ENCODE peak calls at places on chromosome 10, in eight cellular contexts. One of them, this sample, is unnamed. For H3K4me1, the result is how much of the 10 kb centered on the place peaks cover.

GRCh38 chr10:34814228-34815173 is 595 bp downstream of the PARD3 start:
- DNase-seq in gastrocnemius medialis: peak
- DNase-seq in right lobe of liver: peak
- DNase-seq in A549: peak
- DNase-seq in transverse colon: peak
- DNase-seq in cardiac muscle cell: peak
- DNase-seq in tibial nerve: no peak
- DNase-seq in ascending aorta: no peak
- DNase-seq in this sample: no peak

GRCh38 chr10:75281980-75282379 is 46.2 kb upstream of the COMTD1 start:
- DNase-seq in gastrocnemius medialis: no peak
- DNase-seq in right lobe of liver: no peak
- DNase-seq in A549: no peak
- DNase-seq in transverse colon: no peak
- DNase-seq in cardiac muscle cell: no peak
- DNase-seq in tibial nerve: no peak
- DNase-seq in ascending aorta: no peak
- DNase-seq in this sample: no peak

GRCh38 chr10:103787251-103787816 is 68.0 kb downstream of the SH3PXD2A start:
- DNase-seq in gastrocnemius medialis: no peak
- DNase-seq in right lobe of liver: no peak
- DNase-seq in A549: no peak
- DNase-seq in transverse colon: no peak
- DNase-seq in cardiac muscle cell: no peak
- DNase-seq in tibial nerve: no peak
- DNase-seq in ascending aorta: no peak
- DNase-seq in this sample: no peak

GRCh38 chr10:37467246-37467645 is 341.8 kb downstream of the ANKRD30A start:
- DNase-seq in gastrocnemius medialis: no peak
- DNase-seq in right lobe of liver: no peak
- DNase-seq in A549: no peak
- DNase-seq in transverse colon: no peak
- DNase-seq in cardiac muscle cell: no peak
- DNase-seq in tibial nerve: no peak
- DNase-seq in ascending aorta: no peak
- DNase-seq in this sample: no peak

GRCh38 chr10:122172311-122173008 is 98.6 kb upstream of the BTBD16 start:
- DNase-seq in gastrocnemius medialis: no peak
- DNase-seq in right lobe of liver: no peak
- DNase-seq in A549: no peak
- DNase-seq in transverse colon: no peak
- DNase-seq in cardiac muscle cell: peak
- DNase-seq in tibial nerve: no peak
- DNase-seq in ascending aorta: no peak
- DNase-seq in this sample: no peak

GRCh38 chr10:132388901-132389630 is 7.9 kb upstream of the PWWP2B start:
- DNase-seq in gastrocnemius medialis: peak
- DNase-seq in right lobe of liver: peak
- DNase-seq in A549: no peak
- DNase-seq in transverse colon: peak
- DNase-seq in cardiac muscle cell: no peak
- DNase-seq in tibial nerve: no peak
- DNase-seq in ascending aorta: peak
- DNase-seq in this sample: no peak

GRCh38 chr10:32299354-32299980 is 47.5 kb downstream of the EPC1 start:
- DNase-seq in gastrocnemius medialis: no peak
- DNase-seq in right lobe of liver: no peak
- DNase-seq in A549: no peak
- DNase-seq in transverse colon: no peak
- DNase-seq in cardiac muscle cell: no peak
- DNase-seq in tibial nerve: no peak
- DNase-seq in ascending aorta: no peak
- DNase-seq in this sample: no peak

GRCh38 chr10:101006593-101007098 is 7.0 kb downstream of the LZTS2 start:
- DNase-seq in gastrocnemius medialis: no peak
- DNase-seq in right lobe of liver: no peak
- DNase-seq in A549: no peak
- DNase-seq in transverse colon: no peak
- DNase-seq in cardiac muscle cell: no peak
- DNase-seq in tibial nerve: no peak
- DNase-seq in ascending aorta: no peak
- DNase-seq in this sample: no peak

GRCh38 chr10:84846646-84847045 is 518.3 kb downstream of the CCSER2 start:
- DNase-seq in gastrocnemius medialis: no peak
- DNase-seq in right lobe of liver: no peak
- DNase-seq in A549: no peak
- DNase-seq in transverse colon: no peak
- DNase-seq in cardiac muscle cell: no peak
- DNase-seq in tibial nerve: no peak
- DNase-seq in ascending aorta: no peak
- DNase-seq in this sample: no peak

GRCh38 chr10:19815478-19816419 is 483 bp upstream of the PLXDC2 start:
- DNase-seq in gastrocnemius medialis: peak
- DNase-seq in right lobe of liver: peak
- DNase-seq in A549: peak
- DNase-seq in transverse colon: peak
- DNase-seq in cardiac muscle cell: peak
- DNase-seq in tibial nerve: peak
- DNase-seq in ascending aorta: peak
- DNase-seq in this sample: peak

GRCh38 chr10:37975407-37975991 is 948 bp downstream of the ZNF25 start:
- DNase-seq in gastrocnemius medialis: no peak
- DNase-seq in right lobe of liver: no peak
- DNase-seq in A549: peak
- DNase-seq in transverse colon: no peak
- DNase-seq in cardiac muscle cell: peak
- DNase-seq in tibial nerve: peak
- DNase-seq in ascending aorta: no peak
- DNase-seq in this sample: no peak

GRCh38 chr10:74510594-74510993 is 315.8 kb upstream of the KAT6B start:
- DNase-seq in gastrocnemius medialis: no peak
- DNase-seq in right lobe of liver: no peak
- DNase-seq in A549: no peak
- DNase-seq in transverse colon: no peak
- DNase-seq in cardiac muscle cell: no peak
- DNase-seq in tibial nerve: no peak
- DNase-seq in ascending aorta: no peak
- DNase-seq in this sample: no peak

GRCh38 chr10:30893208-30893607 is 138.5 kb downstream of the ZNF438 start:
- DNase-seq in gastrocnemius medialis: no peak
- DNase-seq in right lobe of liver: no peak
- DNase-seq in A549: no peak
- DNase-seq in transverse colon: no peak
- DNase-seq in cardiac muscle cell: peak
- DNase-seq in tibial nerve: no peak
- DNase-seq in ascending aorta: no peak
- DNase-seq in this sample: no peak

GRCh38 chr10:45308707-45309106 is 6.7 kb downstream of the OR13A1 start:
- DNase-seq in gastrocnemius medialis: no peak
- DNase-seq in right lobe of liver: no peak
- DNase-seq in A549: no peak
- DNase-seq in transverse colon: no peak
- DNase-seq in cardiac muscle cell: peak
- DNase-seq in tibial nerve: no peak
- DNase-seq in ascending aorta: no peak
- DNase-seq in this sample: no peak

GRCh38 chr10:11288302-11288701 is 270.6 kb downstream of the CELF2 start:
- DNase-seq in gastrocnemius medialis: no peak
- DNase-seq in right lobe of liver: no peak
- DNase-seq in A549: no peak
- DNase-seq in transverse colon: no peak
- DNase-seq in cardiac muscle cell: no peak
- DNase-seq in tibial nerve: no peak
- DNase-seq in ascending aorta: no peak
- DNase-seq in this sample: no peak

GRCh38 chr10:8617792-8618191 is 563.3 kb downstream of the GATA3 start:
- DNase-seq in gastrocnemius medialis: no peak
- DNase-seq in right lobe of liver: no peak
- DNase-seq in A549: peak
- DNase-seq in transverse colon: no peak
- DNase-seq in cardiac muscle cell: no peak
- DNase-seq in tibial nerve: no peak
- DNase-seq in ascending aorta: no peak
- DNase-seq in this sample: no peak

GRCh38 chr10:3236644-3237043 is 64.1 kb upstream of the PITRM1 start:
- DNase-seq in gastrocnemius medialis: no peak
- DNase-seq in right lobe of liver: no peak
- DNase-seq in A549: no peak
- DNase-seq in transverse colon: no peak
- DNase-seq in cardiac muscle cell: no peak
- DNase-seq in tibial nerve: no peak
- DNase-seq in ascending aorta: no peak
- DNase-seq in this sample: no peak

GRCh38 chr10:7417103-7417623 is 6.3 kb upstream of the SFMBT2 start:
- DNase-seq in gastrocnemius medialis: no peak
- DNase-seq in right lobe of liver: no peak
- DNase-seq in A549: peak
- DNase-seq in transverse colon: no peak
- DNase-seq in cardiac muscle cell: peak
- DNase-seq in tibial nerve: no peak
- DNase-seq in ascending aorta: no peak
- DNase-seq in this sample: no peak

GRCh38 chr10:81081887-81082620 is 544.4 kb downstream of the SH2D4B start:
- DNase-seq in gastrocnemius medialis: no peak
- DNase-seq in right lobe of liver: no peak
- DNase-seq in A549: peak
- DNase-seq in transverse colon: no peak
- DNase-seq in cardiac muscle cell: no peak
- DNase-seq in tibial nerve: no peak
- DNase-seq in ascending aorta: no peak
- DNase-seq in this sample: no peak
- TF ChIP-seq CTCF in gastrocnemius medialis: no peak
- TF ChIP-seq CTCF in right lobe of liver: peak
- TF ChIP-seq CTCF in A549: no peak
- TF ChIP-seq CTCF in transverse colon: no peak
- TF ChIP-seq CTCF in cardiac muscle cell: no peak
- TF ChIP-seq CTCF in tibial nerve: no peak
- TF ChIP-seq CTCF in ascending aorta: no peak
- TF ChIP-seq CTCF in this sample: no peak

GRCh38 chr10:131000244-131000643 is 311.3 kb downstream of the TCERG1L start:
- DNase-seq in gastrocnemius medialis: no peak
- DNase-seq in right lobe of liver: no peak
- DNase-seq in A549: no peak
- DNase-seq in transverse colon: no peak
- DNase-seq in cardiac muscle cell: no peak
- DNase-seq in tibial nerve: no peak
- DNase-seq in ascending aorta: no peak
- DNase-seq in this sample: no peak

GRCh38 chr10:130999376-131000202 is 311.9 kb downstream of the TCERG1L start:
- DNase-seq in gastrocnemius medialis: no peak
- DNase-seq in right lobe of liver: peak
- DNase-seq in A549: no peak
- DNase-seq in transverse colon: no peak
- DNase-seq in cardiac muscle cell: no peak
- DNase-seq in tibial nerve: no peak
- DNase-seq in ascending aorta: no peak
- DNase-seq in this sample: no peak

GRCh38 chr10:130998642-130999041 is 312.9 kb downstream of the TCERG1L start:
- DNase-seq in gastrocnemius medialis: no peak
- DNase-seq in right lobe of liver: no peak
- DNase-seq in A549: no peak
- DNase-seq in transverse colon: no peak
- DNase-seq in cardiac muscle cell: no peak
- DNase-seq in tibial nerve: no peak
- DNase-seq in ascending aorta: no peak
- DNase-seq in this sample: no peak

GRCh38 chr10:130997267-130998045 is 314.1 kb downstream of the TCERG1L start:
- DNase-seq in gastrocnemius medialis: no peak
- DNase-seq in right lobe of liver: no peak
- DNase-seq in A549: no peak
- DNase-seq in transverse colon: no peak
- DNase-seq in cardiac muscle cell: no peak
- DNase-seq in tibial nerve: no peak
- DNase-seq in ascending aorta: no peak
- DNase-seq in this sample: no peak

GRCh38 chr10:130998046-130998435 is 313.5 kb downstream of the TCERG1L start:
- DNase-seq in gastrocnemius medialis: no peak
- DNase-seq in right lobe of liver: no peak
- DNase-seq in A549: no peak
- DNase-seq in transverse colon: no peak
- DNase-seq in cardiac muscle cell: no peak
- DNase-seq in tibial nerve: no peak
- DNase-seq in ascending aorta: no peak
- DNase-seq in this sample: no peak
- H3K4me1 ChIP-seq in gastrocnemius medialis: under half
- H3K4me1 ChIP-seq in right lobe of liver: under half
- H3K4me1 ChIP-seq in A549: under half
- H3K4me1 ChIP-seq in transverse colon: under half
- H3K4me1 ChIP-seq in cardiac muscle cell: under half
- H3K4me1 ChIP-seq in tibial nerve: under half
- H3K4me1 ChIP-seq in ascending aorta: under half
- H3K4me1 ChIP-seq in this sample: under half

GRCh38 chr10:67302701-67303100 is 376.9 kb downstream of the LRRTM3 start:
- DNase-seq in gastrocnemius medialis: no peak
- DNase-seq in right lobe of liver: no peak
- DNase-seq in A549: no peak
- DNase-seq in transverse colon: no peak
- DNase-seq in cardiac muscle cell: no peak
- DNase-seq in tibial nerve: no peak
- DNase-seq in ascending aorta: no peak
- DNase-seq in this sample: no peak
- H3K27ac ChIP-seq in gastrocnemius medialis: no peak
- H3K27ac ChIP-seq in right lobe of liver: no peak
- H3K27ac ChIP-seq in A549: no peak
- H3K27ac ChIP-seq in transverse colon: no peak
- H3K27ac ChIP-seq in cardiac muscle cell: no peak
- H3K27ac ChIP-seq in tibial nerve: no peak
- H3K27ac ChIP-seq in ascending aorta: no peak
- H3K27ac ChIP-seq in this sample: no peak

DNA sequence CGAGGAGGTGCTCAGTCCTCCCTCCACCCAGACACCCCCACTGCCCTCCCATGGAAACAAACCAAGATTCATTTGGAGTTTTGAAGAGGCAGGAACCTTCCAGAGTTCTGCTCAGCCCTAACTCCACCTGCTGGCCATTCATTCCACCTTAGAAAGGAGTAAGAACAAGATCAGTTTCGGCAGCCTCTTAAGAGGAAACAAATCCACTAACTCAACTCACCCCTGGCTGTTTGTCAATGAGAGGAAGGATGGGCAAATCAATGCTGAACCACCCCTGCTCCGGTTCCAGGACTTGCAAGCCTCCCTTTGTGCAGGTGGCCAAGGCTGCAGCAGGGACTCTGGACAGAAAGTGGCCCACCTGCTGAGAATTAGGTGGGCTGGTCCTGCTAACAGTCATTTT is 26.2 kb downstream of the CCDC3 start:
- DNase-seq in gastrocnemius medialis: no peak
- DNase-seq in right lobe of liver: no peak
- DNase-seq in A549: peak
- DNase-seq in transverse colon: no peak
- DNase-seq in cardiac muscle cell: no peak
- DNase-seq in tibial nerve: no peak
- DNase-seq in ascending aorta: no peak
- DNase-seq in this sample: no peak
- TF ChIP-seq CTCF in gastrocnemius medialis: no peak
- TF ChIP-seq CTCF in right lobe of liver: peak
- TF ChIP-seq CTCF in A549: peak
- TF ChIP-seq CTCF in transverse colon: no peak
- TF ChIP-seq CTCF in cardiac muscle cell: peak
- TF ChIP-seq CTCF in tibial nerve: peak
- TF ChIP-seq CTCF in ascending aorta: peak
- TF ChIP-seq CTCF in this sample: peak

GRCh38 chr10:102461187-102462054 is 10.1 kb upstream of the C10orf95 start:
- DNase-seq in gastrocnemius medialis: peak
- DNase-seq in right lobe of liver: peak
- DNase-seq in A549: peak
- DNase-seq in transverse colon: peak
- DNase-seq in cardiac muscle cell: peak
- DNase-seq in tibial nerve: peak
- DNase-seq in ascending aorta: peak
- DNase-seq in this sample: peak
- H3K4me1 ChIP-seq in gastrocnemius medialis: under half
- H3K4me1 ChIP-seq in right lobe of liver: under half
- H3K4me1 ChIP-seq in A549: under half
- H3K4me1 ChIP-seq in transverse colon: under half
- H3K4me1 ChIP-seq in cardiac muscle cell: under half
- H3K4me1 ChIP-seq in tibial nerve: under half
- H3K4me1 ChIP-seq in ascending aorta: under half
- H3K4me1 ChIP-seq in this sample: under half

This sample was measured in thoracic aorta.